ENCODE peak calls at places on chromosome 20, in nine cellular contexts. N, B, O, G, U, J, W, Q and T are unnamed samples.
A peak's percentile ranks its signal among the peaks of the same experiment; 100 is the strongest.

GRCh38 chr20:61924858-61925554 is 140.7 kb downstream of the TAF4 start:
- DNase-seq in N (no peak), B (no peak), O (no peak), G (no peak), U (peak; percentile 63), J (no peak), W (no peak), Q (no peak), T (no peak)

GRCh38 chr20:45341939-45342862 is 6.0 kb downstream of the SDC4 start:
- DNase-seq in N (peak; percentile 94), B (peak; percentile 90), O (no peak), G (no peak), U (no peak), J (peak; percentile 53), W (no peak), Q (peak; percentile 80), T (no peak)

GRCh38 chr20:37336369-37337207 is 9.4 kb upstream of the SRC start:
- DNase-seq in N (no peak), B (no peak), O (no peak), G (peak; percentile 72), U (peak; percentile 87), J (peak; percentile 63), W (peak; percentile 76), Q (no peak), T (no peak)

GRCh38 chr20:15654208-15654649 is 919.0 kb downstream of the KIF16B start:
- DNase-seq in N (peak; percentile 68), B (peak; percentile 45), O (peak; percentile 6), G (peak; percentile 27), U (no peak), J (peak; percentile 32), W (peak; percentile 30), Q (no peak), T (no peak)

GRCh38 chr20:32034581-32035397 is 17.3 kb upstream of the HCK start:
- DNase-seq in N (no peak), B (no peak), O (no peak), G (no peak), U (no peak), J (no peak), W (no peak), Q (no peak), T (no peak)

GRCh38 chr20:50427740-50428462 is 82.3 kb upstream of the PTPN1 start:
- DNase-seq in N (no peak), B (peak; percentile 67), O (no peak), G (no peak), U (no peak), J (no peak), W (no peak), Q (no peak), T (no peak)

GRCh38 chr20:62822788-62823651 is 6.2 kb downstream of the COL9A3 start:
- DNase-seq in N (peak; percentile 98), B (peak; percentile 74), O (peak; percentile 85), G (peak; percentile 86), U (no peak), J (peak; percentile 85), W (peak; percentile 93), Q (no peak), T (no peak)

GRCh38 chr20:58888521-58889333 is 36.2 kb downstream of the GNAS start:
- DNase-seq in N (peak; percentile 76), B (peak; percentile 82), O (no peak), G (peak; percentile 69), U (peak; percentile 95), J (peak; percentile 87), W (peak; percentile 71), Q (peak; percentile 89), T (peak; percentile 87)

GRCh38 chr20:38199506-38200390 is 34.7 kb upstream of the TGM2 start:
- DNase-seq in N (no peak), B (no peak), O (no peak), G (no peak), U (no peak), J (no peak), W (no peak), Q (no peak), T (no peak)

GRCh38 chr20:57381596-57382503 is 9.3 kb upstream of the RBM38 start:
- DNase-seq in N (peak; percentile 71), B (peak; percentile 86), O (peak; percentile 39), G (no peak), U (peak; percentile 94), J (peak; percentile 90), W (no peak), Q (peak; percentile 89), T (no peak)

GRCh38 chr20:44224651-44225050 is 14.1 kb upstream of the OSER1 start:
- DNase-seq in N (no peak), B (no peak), O (no peak), G (no peak), U (no peak), J (no peak), W (no peak), Q (no peak), T (no peak)

GRCh38 chr20:61218886-61219480 is 33.1 kb upstream of the CDH4 start:
- DNase-seq in N (no peak), B (no peak), O (no peak), G (no peak), U (no peak), J (no peak), W (no peak), Q (no peak), T (no peak)

GRCh38 chr20:16415079-16415478 is 158.2 kb downstream of the KIF16B start:
- DNase-seq in N (no peak), B (no peak), O (no peak), G (no peak), U (no peak), J (no peak), W (no peak), Q (no peak), T (no peak)

GRCh38 chr20:59831901-59832240 is 101.6 kb downstream of the SYCP2 start:
- DNase-seq in N (no peak), B (no peak), O (no peak), G (no peak), U (peak; percentile 24), J (no peak), W (no peak), Q (no peak), T (no peak)

GRCh38 chr20:44888226-44889103 is 3.0 kb downstream of the YWHAB start:
- DNase-seq in N (peak; percentile 31), B (no peak), O (no peak), G (no peak), U (no peak), J (no peak), W (no peak), Q (no peak), T (no peak)

GRCh38 chr20:6562111-6562510 is 205.4 kb upstream of the BMP2 start:
- DNase-seq in N (no peak), B (no peak), O (no peak), G (no peak), U (no peak), J (no peak), W (no peak), Q (no peak), T (no peak)

DNA sequence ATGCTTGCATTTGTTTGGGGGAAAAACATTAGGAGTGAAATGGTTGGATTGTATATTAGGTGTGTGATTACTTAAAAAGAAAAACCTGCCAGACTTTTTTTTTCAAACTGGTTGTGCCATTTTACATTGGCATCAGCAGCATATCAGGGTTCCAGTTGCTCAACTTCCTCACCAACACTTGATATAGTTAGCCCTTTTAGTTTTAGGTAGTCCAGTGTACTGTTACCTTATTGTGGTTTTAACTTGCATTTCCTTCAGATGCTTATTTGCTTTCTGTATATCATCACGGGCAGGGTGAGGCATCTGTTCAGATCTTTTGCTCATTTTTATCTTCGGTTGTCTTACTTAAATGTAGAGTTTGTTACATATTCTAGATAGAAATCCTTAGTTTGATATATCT is 5.2 kb downstream of the XRN2 start:
- DNase-seq in N (no peak), B (no peak), O (no peak), G (no peak), U (no peak), J (no peak), W (no peak), Q (no peak), T (no peak)
- TF ChIP-seq POLR2A in N (no peak), B (no peak), O (no peak), G (no peak), U (no peak), J (no peak), W (no peak), Q (no peak), T (no peak)

GRCh38 chr20:9160760-9161159 is 91.9 kb downstream of the PLCB4 start:
- DNase-seq in N (no peak), B (no peak), O (no peak), G (no peak), U (no peak), J (no peak), W (no peak), Q (no peak), T (no peak)
- TF ChIP-seq POLR2AphosphoS5 in N (no peak), B (no peak), O (no peak), G (no peak), U (no peak), J (no peak), W (no peak), Q (no peak), T (no peak)

GRCh38 chr20:64080013-64080812 is at the start of gene OPRL1:
- DNase-seq in N (no peak), B (no peak), O (no peak), G (no peak), U (peak; percentile 96), J (no peak), W (peak; percentile 79), Q (no peak), T (no peak)

GRCh38 chr20:64077876-64078551 is 1.3 kb downstream of the RGS19 start:
- DNase-seq in N (no peak), B (peak; percentile 41), O (no peak), G (no peak), U (peak; percentile 95), J (peak; percentile 68), W (no peak), Q (no peak), T (no peak)

GRCh38 chr20:64080813-64081619 is 1.1 kb downstream of the OPRL1 start:
- DNase-seq in N (no peak), B (no peak), O (no peak), G (no peak), U (no peak), J (no peak), W (no peak), Q (no peak), T (no peak)

GRCh38 chr20:64078934-64079272 is 415 bp downstream of the RGS19 start:
- DNase-seq in N (no peak), B (no peak), O (no peak), G (no peak), U (no peak), J (no peak), W (no peak), Q (no peak), T (no peak)

GRCh38 chr20:64079273-64080012 is at the start of gene RGS19:
- DNase-seq in N (peak; percentile 70), B (peak; percentile 82), O (no peak), G (peak; percentile 74), U (peak; percentile 98), J (peak; percentile 76), W (peak; percentile 70), Q (peak; percentile 86), T (no peak)
- TF ChIP-seq POLR2A in N (no peak), B (no peak), O (no peak), G (no peak), U (peak; percentile 13), J (no peak), W (no peak), Q (no peak), T (peak; percentile 25)

DNA sequence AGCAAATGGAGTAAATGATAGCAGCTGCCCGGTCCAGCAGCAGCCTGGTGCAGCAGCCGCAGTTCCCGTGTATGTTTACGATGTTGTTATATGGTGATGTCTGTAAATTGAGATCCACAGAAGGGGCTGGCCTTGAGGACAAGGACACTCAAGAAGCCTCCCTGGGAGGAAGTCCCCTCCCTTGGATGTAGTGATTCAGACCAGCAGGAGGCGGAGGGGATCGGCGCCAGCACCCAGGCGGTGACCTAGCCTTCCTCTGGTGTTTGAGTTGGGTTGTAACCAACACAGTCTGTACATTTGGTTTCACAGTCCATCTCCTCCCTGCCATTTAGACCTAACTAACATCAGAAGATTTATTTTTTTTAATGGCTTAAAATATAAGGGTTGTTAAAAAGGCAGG is 187.8 kb downstream of the SYNDIG1 start:
- DNase-seq in N (no peak), B (peak; percentile 72), O (no peak), G (no peak), U (no peak), J (no peak), W (no peak), Q (no peak), T (no peak)
- TF ChIP-seq POLR2AphosphoS5 in N (no peak), B (no peak), O (no peak), G (no peak), U (no peak), J (no peak), W (no peak), Q (no peak), T (no peak)